ENCODE peak calls at places on chromosomes 7 and 10, in eight cellular contexts. G is GM12865, M is AG04450, T is GM13977, H is progenitor cell of endocrine pancreas, W is pancreas, I is nephron progenitor cell, E is kidney epithelial cell. O is an unnamed sample.

GRCh38 chr10:74118794-74119193 is 31.8 kb downstream of the AP3M1 start:
- DNase-seq in E (no peak), T (no peak), M (no peak), G (no peak), W (no peak), H (no peak), I (no peak), O (no peak)

GRCh38 chr10:132418520-132419416 is 21.8 kb downstream of the PWWP2B start:
- DNase-seq in T (peak), M (no peak), G (no peak), H (peak), W (peak), E (no peak), I (peak), O (no peak)

GRCh38 chr7:26100940-26101339 is 51.1 kb upstream of the NFE2L3 start:
- DNase-seq in M (no peak), I (peak), G (peak), T (no peak), E (no peak), W (no peak), H (no peak), O (no peak)

GRCh38 chr7:28596245-28596935 is 184.1 kb downstream of the CREB5 start:
- DNase-seq in M (no peak), W (no peak), T (no peak), E (no peak), G (no peak), H (no peak), I (no peak), O (no peak)

GRCh38 chr10:43202224-43202656 is 64.0 kb downstream of the CSGALNACT2 start:
- DNase-seq in T (peak), G (peak), E (no peak), M (no peak), I (peak), H (no peak), W (no peak), O (peak)

GRCh38 chr7:27176962-27177794 is 3.1 kb upstream of the HOXA10 start:
- DNase-seq in T (no peak), M (no peak), I (peak), H (no peak), G (no peak), W (no peak), E (no peak), O (no peak)

GRCh38 chr10:97116534-97117162 is 69.1 kb downstream of the SLIT1 start:
- DNase-seq in T (no peak), G (no peak), W (no peak), I (no peak), H (no peak), E (no peak), M (no peak), O (no peak)

GRCh38 chr7:12951397-12951801 is 264.0 kb downstream of the ARL4A start:
- DNase-seq in M (peak), I (no peak), T (no peak), E (peak), H (no peak), G (no peak), W (no peak), O (no peak)

GRCh38 chr7:117803476-117803875 is 69.8 kb downstream of the CTTNBP2 start:
- DNase-seq in G (no peak), I (no peak), E (no peak), H (no peak), M (no peak), W (no peak), T (no peak), O (no peak)

GRCh38 chr10:103803941-103804340 is 51.4 kb downstream of the SH3PXD2A start:
- DNase-seq in I (no peak), W (no peak), G (no peak), E (no peak), T (no peak), H (no peak), M (no peak), O (no peak)

GRCh38 chr10:33621143-33621542 is 286.7 kb upstream of the NRP1 start:
- DNase-seq in G (no peak), W (no peak), T (no peak), E (no peak), I (no peak), H (no peak), M (no peak), O (no peak)

GRCh38 chr10:72334832-72335393 is 19.8 kb downstream of the DNAJB12 start:
- DNase-seq in E (peak), M (no peak), T (peak), H (no peak), I (no peak), G (peak), W (peak), O (peak)

GRCh38 chr7:28055161-28055544 is 125.4 kb downstream of the JAZF1 start:
- DNase-seq in W (no peak), I (no peak), H (no peak), E (no peak), M (no peak), T (no peak), G (no peak), O (no peak)

GRCh38 chr7:74061840-74062539 is 21.6 kb upstream of the LIMK1 start:
- DNase-seq in W (peak), G (peak), H (no peak), M (peak), T (peak), I (no peak), E (peak), O (peak)

GRCh38 chr10:107031981-107032699 is 132.4 kb downstream of the SORCS1 start:
- DNase-seq in I (no peak), G (no peak), T (no peak), M (no peak), E (peak), W (no peak), H (no peak), O (no peak)

GRCh38 chr7:33039257-33039904 is 23.2 kb downstream of the NT5C3A start:
- DNase-seq in W (no peak), H (no peak), G (peak), T (peak), M (no peak), E (no peak), I (no peak), O (peak)

GRCh38 chr7:47621985-47622561 is 40.2 kb upstream of the TNS3 start:
- DNase-seq in W (no peak), G (no peak), M (no peak), T (no peak), I (no peak), H (no peak), E (no peak), O (no peak)

GRCh38 chr7:105137898-105138297 is 123.9 kb downstream of the KMT2E start:
- DNase-seq in M (no peak), H (no peak), W (no peak), I (no peak), G (no peak), E (no peak), T (no peak), O (no peak)

GRCh38 chr7:105136221-105136620 is 122.2 kb downstream of the KMT2E start:
- DNase-seq in W (no peak), M (no peak), I (no peak), T (no peak), E (no peak), H (no peak), G (no peak), O (no peak)

GRCh38 chr7:105139381-105139780 is 125.4 kb downstream of the KMT2E start:
- DNase-seq in M (no peak), G (no peak), H (no peak), W (no peak), E (no peak), T (no peak), I (no peak), O (no peak)

DNA sequence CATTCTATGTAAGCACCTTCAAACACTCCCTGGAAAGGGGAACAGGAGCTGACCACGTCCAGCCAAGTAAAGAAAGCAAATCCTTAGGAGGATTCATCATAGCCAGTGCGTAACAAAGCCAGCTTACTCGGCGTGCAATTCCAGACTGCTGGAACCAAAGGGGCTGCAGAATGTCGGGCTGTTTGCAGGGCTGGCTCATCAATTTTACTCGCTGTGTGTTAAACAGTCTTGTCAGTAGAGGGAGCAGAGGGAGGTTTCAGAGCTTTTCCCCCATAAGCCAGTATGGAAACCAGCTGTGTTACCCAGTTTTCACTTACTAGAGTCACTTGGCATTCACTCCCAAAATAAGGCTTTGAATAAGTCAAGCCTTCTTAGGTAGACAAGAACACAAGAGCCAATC is 127.1 kb downstream of the KMT2E start:
- DNase-seq in T (peak), M (peak), G (peak), I (peak), H (no peak), E (no peak), W (no peak), O (peak)
- TF ChIP-seq CTCF in T (peak), M (peak), G (no peak), I (peak), H (peak), E (peak), W (no peak), O (no peak)

DNA sequence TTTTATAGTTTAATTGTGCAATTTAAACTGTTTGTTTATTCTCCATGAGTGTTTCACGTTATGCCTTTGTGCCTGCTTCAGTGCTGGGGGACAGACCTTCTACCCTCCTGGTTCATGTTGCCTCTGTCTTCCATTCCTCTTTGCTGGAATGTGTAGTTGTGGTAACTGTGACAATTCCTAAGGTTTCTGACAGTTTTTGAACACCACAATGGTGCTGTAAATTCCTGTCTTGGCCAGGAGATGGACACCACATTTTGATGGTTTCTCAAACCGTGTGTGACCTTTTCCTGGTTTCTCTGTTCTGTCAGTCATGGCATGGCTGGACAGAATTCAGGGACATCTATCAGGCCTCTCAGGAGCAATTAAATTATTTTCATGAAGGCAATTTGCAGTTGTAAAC is 201.8 kb downstream of the BICC1 start:
- DNase-seq in I (no peak), H (no peak), W (no peak), E (no peak), T (no peak), G (no peak), M (no peak), O (no peak)
- TF ChIP-seq CTCF in I (no peak), H (no peak), W (no peak), E (no peak), T (no peak), G (no peak), M (no peak), O (no peak)

DNA sequence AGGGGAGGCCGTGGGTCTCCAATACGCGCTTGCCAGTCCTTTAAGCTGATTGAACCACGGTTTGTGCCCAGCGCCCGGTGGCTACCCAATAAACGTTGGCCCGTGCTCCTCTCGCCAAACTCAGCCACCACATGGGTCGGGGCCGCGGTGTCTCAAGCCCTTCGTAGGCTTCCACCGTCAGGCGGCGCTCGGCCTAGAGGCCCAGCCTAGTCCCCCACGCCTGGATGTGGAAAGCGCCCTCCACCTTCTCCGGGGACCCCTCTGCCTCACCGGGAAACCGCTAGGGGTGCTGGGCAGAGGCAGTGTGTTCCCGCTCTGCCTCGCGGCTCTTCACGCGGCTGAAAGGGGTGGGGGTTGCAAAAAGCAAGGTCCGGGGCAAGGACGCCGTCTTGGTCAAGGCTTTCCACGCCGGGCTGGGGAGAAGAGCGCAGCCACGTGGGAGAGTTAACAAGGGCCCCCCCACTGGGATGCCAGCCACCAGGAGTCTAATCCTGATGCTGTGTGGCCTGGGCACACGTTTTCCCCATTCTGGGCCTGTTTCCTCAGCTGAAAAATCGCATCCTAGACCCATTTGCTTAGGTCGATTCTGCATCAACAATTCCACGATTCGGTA is 29.8 kb downstream of the LEP start:
- DNase-seq in T (no peak), W (no peak), E (no peak), M (no peak), I (no peak), H (no peak), G (no peak), O (no peak)
- TF ChIP-seq CTCF in T (no peak), W (no peak), E (peak), M (peak), I (no peak), H (no peak), G (no peak), O (no peak)

DNA sequence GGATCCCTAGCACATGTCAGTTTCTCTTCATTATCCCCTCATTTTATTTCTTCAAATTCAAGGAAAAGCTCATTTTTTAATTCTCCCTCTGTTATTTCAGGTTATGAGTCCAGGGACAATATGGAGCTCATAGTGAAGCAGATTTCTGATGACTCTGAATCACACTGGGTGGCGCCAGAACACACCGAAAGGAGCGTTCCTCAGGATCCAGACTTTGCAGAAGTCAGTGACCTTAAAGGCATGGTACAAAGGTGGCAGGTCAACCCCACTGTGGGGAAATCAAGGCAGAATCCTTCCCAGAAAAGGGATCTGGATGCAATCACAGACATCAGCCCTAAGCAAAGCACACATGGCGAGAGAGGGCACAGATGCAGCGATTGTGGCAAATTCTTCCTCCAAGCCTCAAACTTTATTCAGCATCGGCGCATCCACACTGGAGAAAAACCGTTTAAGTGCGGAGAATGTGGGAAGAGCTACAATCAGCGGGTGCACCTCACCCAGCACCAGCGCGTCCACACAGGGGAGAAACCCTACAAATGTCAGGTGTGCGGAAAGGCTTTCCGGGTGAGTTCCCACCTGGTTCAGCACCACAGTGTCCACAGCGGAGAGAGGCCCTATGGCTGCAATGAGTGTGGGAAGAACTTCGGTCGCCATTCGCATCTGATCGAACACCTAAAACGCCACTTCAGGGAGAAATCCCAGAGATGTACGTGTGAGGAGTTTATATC is 21.4 kb downstream of the ZKSCAN5 start:
- DNase-seq in W (no peak), E (no peak), I (no peak), M (no peak), H (no peak), T (no peak), G (no peak), O (no peak)
- TF ChIP-seq CTCF in W (no peak), E (no peak), I (no peak), M (peak), H (peak), T (peak), G (no peak), O (peak)

DNA sequence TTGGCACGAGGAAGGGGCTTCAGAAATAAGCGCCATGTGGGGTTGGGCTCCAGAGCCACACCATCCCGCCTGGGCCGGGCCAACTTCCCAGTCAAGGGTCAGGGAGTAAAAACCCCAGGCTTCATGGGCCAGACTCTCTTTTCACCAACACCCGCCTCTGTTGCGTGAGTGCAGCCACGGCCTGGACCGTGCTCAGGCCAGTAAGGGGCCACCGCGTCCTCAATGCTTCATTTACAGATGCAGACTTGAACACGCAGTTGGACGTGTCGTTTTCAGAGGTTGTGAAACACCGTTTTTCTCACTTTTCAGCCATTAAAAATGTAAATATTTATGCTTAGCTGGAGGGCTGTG is 161.0 kb downstream of the WDR37 start:
- DNase-seq in I (no peak), T (no peak), W (no peak), G (no peak), E (no peak), H (no peak), M (no peak), O (no peak)
- TF ChIP-seq CTCF in I (no peak), T (no peak), W (no peak), G (no peak), E (no peak), H (no peak), M (no peak), O (no peak)

GRCh38 chr10:76115471-76116155 is 684.2 kb downstream of the LRMDA start:
- DNase-seq in E (no peak), G (no peak), M (no peak), W (no peak), I (peak), H (no peak), T (no peak), O (no peak)

GRCh38 chr10:76115131-76115470 is 683.7 kb downstream of the LRMDA start:
- DNase-seq in M (no peak), E (no peak), H (no peak), W (no peak), G (no peak), I (no peak), T (no peak), O (no peak)

GRCh38 chr10:76116523-76116922 is 685.1 kb downstream of the LRMDA start:
- DNase-seq in G (no peak), I (no peak), H (no peak), E (no peak), W (no peak), M (no peak), T (no peak), O (no peak)

GRCh38 chr10:76119515-76119914 is 688.1 kb downstream of the LRMDA start:
- DNase-seq in H (no peak), G (no peak), E (no peak), T (no peak), W (no peak), I (no peak), M (no peak), O (no peak)

GRCh38 chr10:76117949-76118348 is 686.5 kb downstream of the LRMDA start:
- DNase-seq in T (no peak), G (no peak), H (no peak), I (no peak), M (no peak), W (no peak), E (no peak), O (no peak)
- TF ChIP-seq CTCF in T (no peak), G (no peak), H (no peak), I (no peak), M (no peak), W (no peak), E (no peak), O (no peak)

GRCh38 chr7:147653456-147653855 is 937.1 kb upstream of the C7orf33 start:
- DNase-seq in E (no peak), T (no peak), I (no peak), H (no peak), G (no peak), M (no peak), W (no peak), O (no peak)
- TF ChIP-seq CTCF in E (no peak), T (no peak), I (no peak), H (no peak), G (no peak), M (no peak), W (no peak), O (no peak)

DNA sequence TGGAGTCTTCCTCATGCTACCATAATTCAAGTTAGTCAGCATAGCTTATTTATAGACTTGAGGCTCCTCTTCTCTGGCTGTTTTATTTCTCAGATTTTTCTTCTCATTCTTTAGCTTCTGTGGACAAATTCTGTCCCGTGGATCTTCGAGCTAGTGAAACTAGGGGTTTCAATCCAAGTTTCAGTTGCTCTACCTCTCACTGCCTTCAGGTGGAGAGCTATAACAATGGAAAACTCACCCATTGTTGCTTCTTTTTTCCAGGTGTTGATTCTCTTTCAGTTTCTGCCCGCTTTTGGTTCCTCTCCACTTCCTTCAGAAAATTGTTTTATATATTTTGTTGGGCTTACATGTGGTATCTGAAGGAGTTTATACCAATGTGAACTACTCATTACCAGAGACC is 266.0 kb downstream of the TCF7L2 start:
- DNase-seq in W (no peak), G (no peak), I (no peak), M (no peak), T (no peak), E (no peak), H (no peak), O (no peak)
- TF ChIP-seq CTCF in W (no peak), G (no peak), I (no peak), M (no peak), T (no peak), E (peak), H (peak), O (no peak)

GRCh38 chr10:31927597-31928530 is 767 bp downstream of the ARHGAP12 start:
- DNase-seq in M (no peak), H (peak), E (no peak), W (peak), I (peak), T (peak), G (peak), O (peak)
- TF ChIP-seq CTCF in M (peak), H (peak), E (peak), W (peak), I (peak), T (no peak), G (peak), O (no peak)

GRCh38 chr10:129450391-129450790 is 16.6 kb upstream of the MGMT start:
- DNase-seq in G (no peak), I (no peak), M (no peak), T (no peak), E (no peak), W (no peak), H (no peak), O (no peak)

GRCh38 chr10:129445445-129445844 is 21.6 kb upstream of the MGMT start:
- DNase-seq in I (no peak), E (no peak), M (no peak), H (no peak), W (no peak), G (no peak), T (no peak), O (no peak)

GRCh38 chr10:129448539-129448938 is 18.5 kb upstream of the MGMT start:
- DNase-seq in T (no peak), I (no peak), W (no peak), E (no peak), H (no peak), M (no peak), G (no peak), O (no peak)

GRCh38 chr10:129442866-129443265 is 24.2 kb upstream of the MGMT start:
- DNase-seq in G (no peak), E (no peak), W (no peak), M (no peak), I (no peak), H (no peak), T (no peak), O (no peak)

DNA sequence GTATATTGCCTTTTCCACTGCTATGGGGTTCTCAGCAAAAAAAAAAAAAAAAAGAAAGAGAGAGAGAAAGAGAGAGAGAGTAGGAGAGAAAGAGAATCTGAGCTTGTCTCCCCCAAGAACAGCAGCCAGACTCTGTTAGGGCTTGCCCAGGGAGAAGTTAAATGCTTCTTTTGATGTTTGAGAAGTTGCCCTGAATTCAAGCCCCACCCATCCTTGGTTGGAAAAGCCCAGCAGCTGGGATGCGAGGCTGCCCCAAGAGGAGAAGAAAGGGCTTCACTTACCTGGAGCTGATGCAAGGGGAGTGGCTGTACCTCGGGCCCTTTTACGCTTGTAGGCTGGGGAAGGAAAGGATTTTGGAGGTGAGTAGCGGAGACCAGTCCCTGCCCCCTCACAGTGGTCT is 20.9 kb upstream of the MGMT start:
- DNase-seq in E (no peak), M (no peak), H (no peak), I (no peak), G (no peak), W (no peak), T (no peak), O (no peak)
- TF ChIP-seq CTCF in E (no peak), M (no peak), H (no peak), I (no peak), G (no peak), W (no peak), T (no peak), O (no peak)